ENCODE peak calls at places on chromosomes 12 and 14, in ten cellular contexts. G, X, R, M, K, V, P, I, U and Q are unnamed samples.
A peak's percentile ranks its signal among the peaks of the same experiment; 100 is the strongest.

GRCh38 chr14:91317381-91318313 is 73.1 kb upstream of the GPR68 start:
- DNase-seq in G (no peak), X (no peak), R (peak; percentile 24), M (peak; percentile 80), K (no peak), V (peak; percentile 20), P (no peak), I (no peak), U (peak; percentile 89), Q (no peak)

GRCh38 chr12:120742207-120742536 is 16.5 kb downstream of the ACADS start:
- DNase-seq in G (no peak), X (no peak), R (no peak), M (peak; percentile 80), K (no peak), V (no peak), P (no peak), I (no peak), U (no peak), Q (no peak)

GRCh38 chr14:100676089-100676685 is 50.5 kb upstream of the DLK1 start:
- DNase-seq in G (no peak), X (no peak), R (no peak), M (no peak), K (no peak), V (no peak), P (no peak), I (no peak), U (no peak), Q (no peak)

GRCh38 chr14:50875359-50876090 is 3.7 kb downstream of the ABHD12B start:
- DNase-seq in G (no peak), X (no peak), R (no peak), M (no peak), K (no peak), V (no peak), P (peak; percentile 26), I (no peak), U (no peak), Q (peak; percentile 58)

GRCh38 chr14:26531894-26532293 is 65.9 kb downstream of the NOVA1 start:
- DNase-seq in G (peak; percentile 7), X (no peak), R (peak; percentile 0), M (no peak), K (no peak), V (peak; percentile 76), P (no peak), I (no peak), U (no peak), Q (no peak)

GRCh38 chr12:5305425-5305824 is 126.5 kb upstream of the NTF3 start:
- DNase-seq in G (no peak), X (no peak), R (no peak), M (no peak), K (no peak), V (no peak), P (no peak), I (no peak), U (no peak), Q (no peak)

GRCh38 chr12:13367973-13368372 is 171.4 kb downstream of the EMP1 start:
- DNase-seq in G (no peak), X (no peak), R (no peak), M (no peak), K (no peak), V (no peak), P (no peak), I (no peak), U (peak; percentile 28), Q (no peak)

GRCh38 chr12:31650927-31651326 is 8.6 kb upstream of the ETFBKMT start:
- DNase-seq in G (no peak), X (no peak), R (no peak), M (no peak), K (no peak), V (no peak), P (peak; percentile 49), I (no peak), U (no peak), Q (peak; percentile 32)

GRCh38 chr14:75202671-75203070 is 26.3 kb upstream of the TMED10 start:
- DNase-seq in G (no peak), X (no peak), R (no peak), M (no peak), K (no peak), V (no peak), P (no peak), I (no peak), U (no peak), Q (no peak)

GRCh38 chr12:7935464-7935772 is 569 bp downstream of the SLC2A3 start:
- DNase-seq in G (no peak), X (no peak), R (no peak), M (no peak), K (no peak), V (no peak), P (no peak), I (no peak), U (no peak), Q (no peak)

GRCh38 chr12:98653866-98654493 is 8.9 kb downstream of the APAF1 start:
- DNase-seq in G (peak; percentile 72), X (no peak), R (peak; percentile 23), M (no peak), K (no peak), V (peak; percentile 75), P (no peak), I (no peak), U (no peak), Q (no peak)

GRCh38 chr12:1479645-1480044 is 114.7 kb downstream of the FBXL14 start:
- DNase-seq in G (no peak), X (no peak), R (no peak), M (no peak), K (no peak), V (no peak), P (no peak), I (no peak), U (no peak), Q (no peak)

GRCh38 chr12:2412305-2412643 is 359.5 kb downstream of the CACNA1C start:
- DNase-seq in G (no peak), X (no peak), R (no peak), M (no peak), K (no peak), V (no peak), P (no peak), I (no peak), U (no peak), Q (peak; percentile 88)

GRCh38 chr14:39034481-39035296 is 68.3 kb downstream of the SEC23A start:
- DNase-seq in G (peak; percentile 64), X (no peak), R (no peak), M (no peak), K (no peak), V (peak; percentile 10), P (no peak), I (no peak), U (no peak), Q (no peak)

GRCh38 chr12:123489580-123489979 is 31.6 kb downstream of the SNRNP35 start:
- DNase-seq in G (no peak), X (no peak), R (no peak), M (no peak), K (no peak), V (no peak), P (no peak), I (no peak), U (no peak), Q (no peak)

GRCh38 chr12:84128117-84128991 is 784.2 kb downstream of the SLC6A15 start:
- DNase-seq in G (peak; percentile 16), X (no peak), R (no peak), M (no peak), K (peak; percentile 42), V (no peak), P (no peak), I (no peak), U (peak; percentile 15), Q (peak; percentile 64)

GRCh38 chr12:128803788-128804187 is 20.0 kb downstream of the SLC15A4 start:
- DNase-seq in G (no peak), X (no peak), R (no peak), M (no peak), K (no peak), V (no peak), P (no peak), I (no peak), U (peak; percentile 54), Q (no peak)

GRCh38 chr12:19572920-19573558 is 133.7 kb downstream of the AEBP2 start:
- DNase-seq in G (peak; percentile 93), X (no peak), R (peak; percentile 49), M (peak; percentile 56), K (no peak), V (peak; percentile 70), P (peak; percentile 9), I (no peak), U (no peak), Q (peak; percentile 89)

GRCh38 chr14:49946320-49947141 is 53.6 kb downstream of the ARF6 start:
- DNase-seq in G (no peak), X (no peak), R (peak; percentile 72), M (no peak), K (no peak), V (peak; percentile 93), P (no peak), I (peak; percentile 49), U (peak; percentile 25), Q (no peak)

GRCh38 chr12:49705479-49706267 is 1.5 kb downstream of the FMNL3 start:
- DNase-seq in G (peak; percentile 46), X (no peak), R (peak; percentile 79), M (peak; percentile 80), K (no peak), V (peak; percentile 55), P (peak; percentile 47), I (no peak), U (peak; percentile 68), Q (peak; percentile 86)
- TF ChIP-seq CTCF in G (no peak), X (no peak), R (no peak), M (no peak), K (no peak), V (no peak), P (no peak), I (no peak), U (no peak), Q (no peak)

DNA sequence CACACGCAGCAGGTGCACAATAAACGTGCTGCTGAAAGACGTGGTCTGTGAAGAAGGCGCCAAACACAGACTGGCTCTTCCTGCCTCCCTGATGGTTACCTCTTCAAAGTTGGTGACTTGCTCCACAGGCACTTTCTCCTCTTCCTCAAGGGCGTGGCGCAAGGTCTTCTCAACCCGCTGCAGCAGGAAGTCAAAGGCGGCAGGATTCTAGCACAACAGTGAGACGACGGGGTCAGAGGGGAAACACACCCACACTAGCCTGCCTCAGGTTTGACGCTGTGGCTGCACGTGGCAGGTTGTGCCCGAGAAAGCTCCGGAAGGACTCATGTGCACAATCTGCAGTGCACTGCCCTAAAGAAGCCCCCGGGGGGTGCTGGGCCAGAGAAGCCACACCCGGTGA is 15.0 kb downstream of the POLE start:
- DNase-seq in G (no peak), X (no peak), R (no peak), M (no peak), K (no peak), V (no peak), P (no peak), I (no peak), U (no peak), Q (peak; percentile 43)
- H3K36me3 ChIP-seq in G (peaks cover 46% of the 10 kb centered on the region), X (peaks cover 12% of the 10 kb centered on the region), R (peaks cover 28% of the 10 kb centered on the region), M (no peaks in the 10 kb centered on the region), K (peaks cover 86% of the 10 kb centered on the region), V (peaks cover 47% of the 10 kb centered on the region), P (peaks cover 2% of the 10 kb centered on the region), I (peaks cover 11% of the 10 kb centered on the region), U (peaks cover 16% of the 10 kb centered on the region), Q (peaks cover 89% of the 10 kb centered on the region)

GRCh38 chr14:23034498-23035302 is at the start of gene PSMB5:
- DNase-seq in G (peak; percentile 98), X (peak; percentile 91), R (peak; percentile 93), M (peak; percentile 97), K (peak; percentile 95), V (peak; percentile 95), P (peak; percentile 92), I (peak; percentile 79), U (peak; percentile 91), Q (peak; percentile 96)
- TF ChIP-seq CTCF in G (no peak), X (no peak), R (no peak), M (peak; percentile 20), K (no peak), V (no peak), P (no peak), I (peak; percentile 9), U (no peak), Q (no peak)

GRCh38 chr12:108814462-108815211 is 42.7 kb downstream of the SSH1 start:
- DNase-seq in G (no peak), X (peak; percentile 92), R (peak; percentile 99), M (no peak), K (peak; percentile 94), V (no peak), P (no peak), I (no peak), U (no peak), Q (no peak)
- H3K36me3 ChIP-seq in G (no peaks in the 10 kb centered on the region), X (no peaks in the 10 kb centered on the region), R (peaks cover 17% of the 10 kb centered on the region), M (no peaks in the 10 kb centered on the region), K (peaks cover 95% of the 10 kb centered on the region), V (peaks cover 45% of the 10 kb centered on the region), P (peaks cover 8% of the 10 kb centered on the region), I (peaks cover 41% of the 10 kb centered on the region), U (peaks cover 22% of the 10 kb centered on the region), Q (peaks cover 59% of the 10 kb centered on the region)